ENCODE peak calls at places on chromosomes 16 and 17, in ten cellular contexts. B, W, M, U, S, P, G, L, I and T are unnamed samples.

GRCh38 chr16:8391219-8391757 is 199.0 kb downstream of the TMEM114 start:
- DNase-seq in L (no peak), G (no peak), U (no peak), I (no peak), B (no peak), W (no peak), S (no peak), M (no peak), P (no peak), T (no peak)

GRCh38 chr17:69646729-69647128 is 232.2 kb downstream of the MAP2K6 start:
- DNase-seq in U (no peak), S (no peak), W (no peak), I (no peak), P (no peak), L (no peak), G (no peak), B (no peak), M (no peak), T (no peak)

GRCh38 chr16:55323637-55324490 is at the start of gene IRX6:
- DNase-seq in P (peak), U (no peak), L (no peak), G (peak), B (no peak), W (peak), I (no peak), M (no peak), S (peak), T (peak)

GRCh38 chr17:12618557-12618956 is 47.1 kb upstream of the MYOCD start:
- DNase-seq in M (no peak), I (no peak), S (no peak), W (no peak), B (no peak), L (no peak), U (no peak), G (no peak), P (no peak), T (no peak)

GRCh38 chr17:65292430-65292829 is 155.3 kb downstream of the RGS9 start:
- DNase-seq in L (no peak), P (no peak), I (no peak), S (no peak), M (no peak), U (no peak), B (no peak), G (no peak), W (no peak), T (no peak)

GRCh38 chr17:42527932-42528331 is 8.1 kb upstream of the NAGLU start:
- DNase-seq in B (no peak), P (no peak), U (no peak), I (no peak), M (no peak), W (no peak), G (no peak), S (no peak), L (no peak), T (no peak)

GRCh38 chr16:23401142-23401541 is 51.8 kb downstream of the COG7 start:
- DNase-seq in W (no peak), I (no peak), P (no peak), B (no peak), L (no peak), S (no peak), U (no peak), M (no peak), G (no peak), T (no peak)

GRCh38 chr17:51046527-51047384 is 73.9 kb downstream of the SPAG9 start:
- DNase-seq in G (no peak), M (no peak), W (no peak), B (peak), S (peak), I (peak), L (peak), U (no peak), P (no peak), T (peak)

GRCh38 chr17:81927653-81928496 is at the start of gene MAFG:
- DNase-seq in B (peak), W (peak), G (peak), P (peak), U (peak), I (peak), L (peak), S (peak), M (peak), T (peak)
- TF ChIP-seq POLR2A in B (peak), W (peak), G (no peak), P (peak), U (no peak), I (peak), L (peak), S (no peak), M (no peak), T (peak)

DNA sequence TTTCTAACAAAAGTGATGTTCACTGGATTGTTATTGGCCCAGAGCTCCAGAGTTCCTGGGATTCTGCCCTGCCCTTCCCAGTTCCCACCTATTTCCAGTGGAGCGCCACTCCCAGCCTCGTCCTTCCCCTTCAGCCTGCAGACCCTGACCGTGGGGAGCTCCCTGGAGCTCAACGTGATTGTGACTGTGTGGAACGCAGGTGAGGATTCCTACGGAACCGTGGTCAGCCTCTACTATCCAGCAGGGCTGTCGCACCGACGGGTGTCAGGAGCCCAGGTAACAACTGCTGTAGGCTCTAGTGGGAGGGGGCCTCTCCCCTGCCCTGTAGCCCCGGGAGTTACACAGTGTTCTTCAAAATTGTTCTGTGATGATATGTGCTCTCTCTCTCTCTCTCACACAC is 11.8 kb downstream of the COX6A2 start:
- DNase-seq in P (no peak), L (no peak), G (no peak), S (no peak), M (no peak), U (no peak), W (no peak), I (no peak), B (no peak), T (no peak)
- TF ChIP-seq POLR2A in P (no peak), L (no peak), G (no peak), S (no peak), M (no peak), U (no peak), W (no peak), I (no peak), B (no peak), T (no peak)

GRCh38 chr16:46632778-46633733 is 11.9 kb upstream of the SHCBP1 start:
- DNase-seq in G (no peak), W (no peak), S (no peak), M (no peak), P (no peak), U (no peak), L (no peak), I (no peak), B (no peak), T (no peak)
- TF ChIP-seq POLR2A in G (no peak), W (no peak), S (no peak), M (no peak), P (no peak), U (no peak), L (no peak), I (no peak), B (no peak), T (no peak)

DNA sequence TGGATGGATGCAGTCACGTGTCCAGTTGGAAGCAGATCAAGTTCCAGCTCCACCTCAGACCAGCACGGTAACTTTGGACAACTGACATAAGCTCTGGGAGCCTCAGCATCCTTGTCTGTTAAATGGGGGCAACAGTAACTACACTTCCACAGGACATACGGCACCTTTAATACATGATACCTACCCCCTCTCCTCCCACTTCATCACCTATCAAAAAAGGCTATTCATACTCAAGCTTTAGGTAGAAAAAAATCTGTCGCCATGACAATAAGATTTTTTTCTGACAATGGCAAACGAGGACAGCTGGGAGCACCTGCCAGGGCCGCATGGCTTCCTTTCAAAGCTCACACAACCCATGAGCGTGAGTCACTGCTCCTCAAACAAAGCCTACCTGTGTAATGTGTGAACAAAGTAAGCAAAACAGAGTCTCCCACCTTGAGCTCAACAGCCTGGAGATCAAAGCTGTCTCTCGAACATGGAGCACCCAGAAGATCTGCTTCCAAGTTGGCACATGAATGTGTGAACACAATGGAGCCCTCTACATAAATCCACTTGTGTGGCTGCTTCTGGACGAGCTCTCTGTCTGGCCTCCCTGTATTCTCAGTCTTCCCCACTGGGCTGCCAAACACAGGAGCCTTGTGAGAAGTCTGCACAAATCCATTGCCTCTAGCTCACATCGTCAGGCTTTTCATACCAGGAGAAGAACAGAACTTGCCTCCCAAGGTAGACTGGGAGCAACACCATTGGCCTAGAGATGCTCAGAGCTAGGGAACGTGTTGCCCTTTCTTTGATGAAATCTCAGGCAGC is 459.7 kb downstream of the SOX9 start:
- DNase-seq in W (no peak), L (no peak), B (no peak), P (no peak), M (no peak), I (no peak), G (no peak), U (peak), S (no peak), T (no peak)
- TF ChIP-seq POLR2A in W (no peak), L (no peak), B (no peak), P (no peak), M (no peak), I (no peak), G (no peak), U (no peak), S (no peak), T (no peak)

GRCh38 chr17:45149669-45150603 is 1.7 kb downstream of the HEXIM1 start:
- DNase-seq in I (peak), P (peak), W (peak), L (peak), G (no peak), S (peak), U (peak), B (peak), M (no peak), T (no peak)
- TF ChIP-seq POLR2A in I (no peak), P (no peak), W (peak), L (no peak), G (peak), S (no peak), U (peak), B (no peak), M (peak), T (peak)

DNA sequence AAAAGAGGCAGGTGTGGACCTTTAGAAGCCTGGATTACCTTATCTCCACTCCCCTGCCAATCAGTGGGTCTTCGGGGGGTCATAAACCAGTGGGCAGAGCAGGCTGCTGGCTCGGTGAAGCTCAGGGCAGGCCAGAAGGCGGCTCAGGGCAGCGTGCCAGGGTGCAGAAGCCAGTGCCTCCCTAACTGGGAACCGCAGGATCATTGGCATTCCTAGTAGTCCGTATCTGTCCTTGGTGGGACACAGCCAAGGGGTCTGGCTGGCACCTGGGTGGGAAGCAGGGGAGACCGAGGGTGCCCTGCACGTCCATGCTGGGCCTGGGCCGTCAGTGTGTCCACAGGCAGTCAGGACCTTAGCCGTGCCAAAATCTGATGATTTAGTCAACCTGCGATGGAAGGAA is 76.8 kb downstream of the SEC14L1 start:
- DNase-seq in S (no peak), W (no peak), P (no peak), M (no peak), U (no peak), L (no peak), B (no peak), G (no peak), I (no peak), T (no peak)
- TF ChIP-seq POLR2A in S (no peak), W (no peak), P (no peak), M (no peak), U (no peak), L (no peak), B (no peak), G (no peak), I (no peak), T (no peak)